ENCODE peak calls at places on chromosomes 12 and 14, in eight cellular contexts. R, E, T, O, B, Q, I and Z are unnamed samples.

GRCh38 chr12:109264943-109265650 is 44.0 kb downstream of the FOXN4 start:
- DNase-seq in R (no peak), E (no peak), T (no peak), O (no peak), B (no peak), Q (no peak), I (no peak), Z (no peak)

GRCh38 chr14:23485311-23485710 is 15.8 kb downstream of the NGDN start:
- DNase-seq in R (no peak), E (no peak), T (no peak), O (no peak), B (no peak), Q (no peak), I (no peak), Z (no peak)

GRCh38 chr12:93857917-93858513 is 180.8 kb downstream of the CRADD start:
- DNase-seq in R (no peak), E (no peak), T (no peak), O (no peak), B (peak), Q (no peak), I (peak), Z (no peak)

GRCh38 chr12:79023261-79023660 is 158.7 kb downstream of the SYT1 start:
- DNase-seq in R (no peak), E (no peak), T (no peak), O (no peak), B (no peak), Q (no peak), I (no peak), Z (no peak)

GRCh38 chr14:70971588-70971987 is 64.3 kb downstream of the PCNX1 start:
- DNase-seq in R (no peak), E (no peak), T (no peak), O (no peak), B (no peak), Q (no peak), I (no peak), Z (no peak)

GRCh38 chr14:44988694-44989093 is 26.7 kb downstream of the TOGARAM1 start:
- DNase-seq in R (no peak), E (no peak), T (no peak), O (no peak), B (no peak), Q (no peak), I (peak), Z (no peak)

GRCh38 chr12:77032406-77032805 is 33.0 kb downstream of the E2F7 start:
- DNase-seq in R (no peak), E (no peak), T (no peak), O (no peak), B (no peak), Q (no peak), I (no peak), Z (peak)

GRCh38 chr14:61940669-61941420 is 178.6 kb downstream of the SNAPC1 start:
- DNase-seq in R (no peak), E (no peak), T (no peak), O (no peak), B (no peak), Q (no peak), I (no peak), Z (no peak)

GRCh38 chr12:113683566-113683965 is 211.9 kb upstream of the LHX5 start:
- DNase-seq in R (no peak), E (no peak), T (no peak), O (no peak), B (peak), Q (no peak), I (no peak), Z (no peak)

GRCh38 chr12:107251288-107251687 is 157.9 kb upstream of the CRY1 start:
- DNase-seq in R (no peak), E (no peak), T (no peak), O (no peak), B (no peak), Q (no peak), I (no peak), Z (no peak)

GRCh38 chr12:132133952-132134652 is 10.0 kb downstream of the DDX51 start:
- DNase-seq in R (no peak), E (no peak), T (no peak), O (no peak), B (peak), Q (no peak), I (no peak), Z (no peak)

GRCh38 chr12:57233357-57234232 is 4.1 kb downstream of the SHMT2 start:
- DNase-seq in R (no peak), E (no peak), T (no peak), O (no peak), B (no peak), Q (no peak), I (peak), Z (no peak)

GRCh38 chr14:64792871-64793560 is 86.7 kb downstream of the SPTB start:
- DNase-seq in R (no peak), E (no peak), T (no peak), O (no peak), B (no peak), Q (no peak), I (no peak), Z (no peak)

GRCh38 chr14:105107781-105108515 is 42.7 kb upstream of the GPR132 start:
- DNase-seq in R (no peak), E (no peak), T (no peak), O (no peak), B (no peak), Q (no peak), I (no peak), Z (no peak)

GRCh38 chr14:89621791-89622638 is 205.0 kb upstream of the FOXN3 start:
- DNase-seq in R (no peak), E (no peak), T (no peak), O (no peak), B (no peak), Q (no peak), I (no peak), Z (no peak)